ENCODE peak calls at places on chromosomes 13 and 19, in seven cellular contexts. A is activated gamma-delta T cell treated with Interleukin-2 at 50 U/mL for 16 hours, N is NCI-H2227 treated with DMSO at 0.1 percent for 48 hours, H is iris pigment epithelial cell, G is iPS DF 19.7, O is WTC11, X is hepatocyte. Y is an unnamed sample.

GRCh38 chr19:7739211-7739752 is 7.4 kb upstream of the CLEC4G start:
- DNase-seq in A (no peak), N (no peak), H (no peak), G (no peak), O (no peak), X (no peak), Y (no peak)

GRCh38 chr13:84413016-84413415 is 530.7 kb upstream of the SLITRK1 start:
- DNase-seq in A (no peak), N (no peak), H (no peak), G (no peak), O (no peak), X (no peak), Y (no peak)

GRCh38 chr19:18684642-18684993 is 1.1 kb downstream of the CRTC1 start:
- DNase-seq in A (no peak), N (no peak), H (no peak), G (no peak), O (no peak), X (no peak), Y (no peak)

GRCh38 chr19:7272856-7273578 is 21.2 kb downstream of the INSR start:
- DNase-seq in A (no peak), N (no peak), H (no peak), G (no peak), O (no peak), X (no peak), Y (peak; percentile 69)

GRCh38 chr19:41351339-41352245 is 2.1 kb downstream of the TGFB1 start:
- DNase-seq in A (peak; percentile 86), N (no peak), H (peak; percentile 65), G (no peak), O (peak; percentile 47), X (peak; percentile 65), Y (peak; percentile 90)

GRCh38 chr19:50050406-50051223 is 24.8 kb downstream of the ZNF473 start:
- DNase-seq in A (peak; percentile 69), N (peak; percentile 75), H (peak; percentile 72), G (no peak), O (peak; percentile 87), X (peak; percentile 22), Y (peak; percentile 78)

GRCh38 chr13:106151056-106151699 is 384.3 kb downstream of the EFNB2 start:
- DNase-seq in A (no peak), N (no peak), H (peak; percentile 92), G (no peak), O (no peak), X (peak; percentile 43), Y (no peak)

GRCh38 chr19:1768248-1768647 is 14.9 kb downstream of the ONECUT3 start:
- DNase-seq in A (no peak), N (no peak), H (no peak), G (no peak), O (peak; percentile 93), X (no peak), Y (no peak)

GRCh38 chr13:112073245-112074138 is 6.5 kb downstream of the SOX1 start:
- DNase-seq in A (no peak), N (peak; percentile 9), H (no peak), G (no peak), O (peak; percentile 78), X (no peak), Y (no peak)

GRCh38 chr13:101698400-101698799 is 245.9 kb downstream of the ITGBL1 start:
- DNase-seq in A (no peak), N (no peak), H (peak; percentile 58), G (no peak), O (no peak), X (no peak), Y (no peak)

GRCh38 chr19:42553292-42554045 is 25.2 kb upstream of the CEACAM1 start:
- DNase-seq in A (no peak), N (no peak), H (peak; percentile 87), G (no peak), O (no peak), X (no peak), Y (no peak)

GRCh38 chr19:5913739-5914357 is at the start of gene CAPS:
- DNase-seq in A (no peak), N (no peak), H (peak; percentile 37), G (no peak), O (no peak), X (no peak), Y (no peak)

GRCh38 chr19:39403331-39404312 is 3.0 kb upstream of the ZFP36 start:
- DNase-seq in A (peak; percentile 96), N (peak; percentile 89), H (peak; percentile 99), G (no peak), O (peak; percentile 75), X (peak; percentile 99), Y (peak; percentile 83)

GRCh38 chr19:37980419-37980975 is 73.5 kb downstream of the SIPA1L3 start:
- DNase-seq in A (no peak), N (no peak), H (no peak), G (no peak), O (no peak), X (no peak), Y (no peak)

GRCh38 chr13:25731511-25731910 is 320.3 kb downstream of the SHISA2 start:
- DNase-seq in A (no peak), N (no peak), H (no peak), G (no peak), O (no peak), X (no peak), Y (no peak)

GRCh38 chr13:112643759-112644459 is 45.9 kb upstream of the ATP11A start:
- DNase-seq in A (no peak), N (no peak), H (no peak), G (no peak), O (no peak), X (no peak), Y (no peak)

GRCh38 chr13:111034811-111035210 is 80.3 kb upstream of the ARHGEF7 start:
- DNase-seq in A (no peak), N (no peak), H (peak; percentile 52), G (no peak), O (no peak), X (no peak), Y (no peak)

GRCh38 chr13:35771898-35772297 is 295.4 kb upstream of the MAB21L1 start:
- DNase-seq in A (no peak), N (no peak), H (peak; percentile 97), G (peak; percentile 28), O (no peak), X (no peak), Y (no peak)